ENCODE peak calls at places on chromosomes 5 and 9, in four cellular contexts. F is ureter, I is occipital lobe, L is NCI-H1694 treated with DMSO at 0.1 percent for 48 hours. J is an unnamed sample.

GRCh38 chr5:56279291-56279690 is 46.2 kb upstream of the ANKRD55 start:
- DNase-seq in F (no peak), I (no peak), L (no peak), J (no peak)

GRCh38 chr5:115194671-115195070 is 25.0 kb upstream of the TRIM36 start:
- DNase-seq in F (no peak), I (no peak), L (no peak), J (no peak)

GRCh38 chr9:116181853-116182610 is 28.4 kb downstream of the PAPPA start:
- DNase-seq in F (no peak), I (no peak), L (no peak), J (no peak)

GRCh38 chr5:135173662-135174290 is 139.7 kb upstream of the PITX1 start:
- DNase-seq in F (no peak), I (no peak), L (no peak), J (no peak)

GRCh38 chr9:1939926-1940368 is 75.2 kb upstream of the SMARCA2 start:
- DNase-seq in F (no peak), I (no peak), L (peak), J (peak)

GRCh38 chr5:147880461-147880860 is 1.9 kb downstream of the SCGB3A2 start:
- DNase-seq in F (no peak), I (no peak), L (no peak), J (no peak)

GRCh38 chr5:38738898-38739743 is 106.7 kb upstream of the OSMR start:
- DNase-seq in F (no peak), I (no peak), L (no peak), J (no peak)

GRCh38 chr5:122183098-122183794 is 53.9 kb downstream of the ZNF474 start:
- DNase-seq in F (peak), I (no peak), L (no peak), J (no peak)

GRCh38 chr5:37637165-37637845 is 202.5 kb downstream of the GDNF start:
- DNase-seq in F (no peak), I (no peak), L (no peak), J (no peak)

GRCh38 chr9:32351845-32352244 is 32.6 kb upstream of the ACO1 start:
- DNase-seq in F (no peak), I (no peak), L (no peak), J (no peak)

GRCh38 chr9:84337252-84337651 is 3.3 kb downstream of the SLC28A3 start:
- DNase-seq in F (no peak), I (no peak), L (no peak), J (no peak)

GRCh38 chr5:181160144-181160754 is 12.9 kb downstream of the OR2V2 start:
- DNase-seq in F (no peak), I (peak), L (no peak), J (peak)

GRCh38 chr5:172753101-172753500 is 17.9 kb downstream of the DUSP1 start:
- DNase-seq in F (no peak), I (no peak), L (no peak), J (peak)

GRCh38 chr5:135535820-135536801 is at the start of gene NEUROG1:
- DNase-seq in F (no peak), I (no peak), L (no peak), J (no peak)

GRCh38 chr5:32711693-32712462 is 757 bp downstream of the NPR3 start:
- DNase-seq in F (no peak), I (no peak), L (no peak), J (no peak)

GRCh38 chr9:79371948-79372555 is 199.7 kb upstream of the TLE4 start:
- DNase-seq in F (no peak), I (no peak), L (no peak), J (no peak)

GRCh38 chr9:93601666-93602065 is 25.3 kb downstream of the PHF2 start:
- DNase-seq in F (no peak), I (no peak), L (no peak), J (no peak)

GRCh38 chr5:66477591-66477990 is 118.6 kb upstream of the MAST4 start:
- DNase-seq in F (no peak), I (no peak), L (no peak), J (no peak)

GRCh38 chr5:53019320-53019719 is 30.2 kb downstream of the ITGA2 start:
- DNase-seq in F (no peak), I (no peak), L (no peak), J (no peak)

J was measured in cerebellum.